ENCODE peak calls at places on chromosomes 13 and 19, in ten cellular contexts. One of them, this sample, is unnamed.
A peak's percentile ranks its signal among the peaks of the same experiment; 100 is the strongest.

GRCh38 chr13:65932587-65933239 is 1297.4 kb downstream of the PCDH9 start:
- DNase-seq in nephron progenitor cell: peak; percentile 21
- DNase-seq in stimulated activated CD4-positive, alpha-beta T cell treated with anti-CD3 and anti-CD28 coated beads, Interleukin-4, amount 100 ng/mL, for 4 hours: no peak
- DNase-seq in cortex of kidney: no peak
- DNase-seq in activated T-helper 9 cell treated with anti-CD3 and anti-CD28 coated beads, Interleukin-2, amount 50 U/mL, for 16 hours: no peak
- DNase-seq in LHCN-M2: peak; percentile 63
- DNase-seq in GOT3: no peak
- DNase-seq in cardiac muscle cell: no peak
- DNase-seq in CD4-positive, alpha-beta T cell: no peak
- DNase-seq in substantia nigra: no peak
- DNase-seq in this sample: no peak

GRCh38 chr13:100323937-100324336 is 235.0 kb downstream of the PCCA start:
- DNase-seq in GOT3: no peak
- DNase-seq in cortex of kidney: no peak
- DNase-seq in stimulated activated CD4-positive, alpha-beta T cell treated with anti-CD3 and anti-CD28 coated beads, Interleukin-4, amount 100 ng/mL, for 4 hours: no peak
- DNase-seq in CD4-positive, alpha-beta T cell: no peak
- DNase-seq in nephron progenitor cell: no peak
- DNase-seq in substantia nigra: no peak
- DNase-seq in LHCN-M2: no peak
- DNase-seq in activated T-helper 9 cell treated with anti-CD3 and anti-CD28 coated beads, Interleukin-2, amount 50 U/mL, for 16 hours: no peak
- DNase-seq in cardiac muscle cell: no peak
- DNase-seq in this sample: no peak

GRCh38 chr13:29476046-29476445 is 119.4 kb downstream of the SLC7A1 start:
- DNase-seq in LHCN-M2: no peak
- DNase-seq in nephron progenitor cell: no peak
- DNase-seq in GOT3: no peak
- DNase-seq in stimulated activated CD4-positive, alpha-beta T cell treated with anti-CD3 and anti-CD28 coated beads, Interleukin-4, amount 100 ng/mL, for 4 hours: no peak
- DNase-seq in substantia nigra: no peak
- DNase-seq in cardiac muscle cell: no peak
- DNase-seq in cortex of kidney: no peak
- DNase-seq in CD4-positive, alpha-beta T cell: no peak
- DNase-seq in activated T-helper 9 cell treated with anti-CD3 and anti-CD28 coated beads, Interleukin-2, amount 50 U/mL, for 16 hours: no peak
- DNase-seq in this sample: no peak

GRCh38 chr19:35347171-35347929 is at the start of gene FFAR1:
- DNase-seq in CD4-positive, alpha-beta T cell: peak; percentile 14
- DNase-seq in nephron progenitor cell: no peak
- DNase-seq in LHCN-M2: no peak
- DNase-seq in activated T-helper 9 cell treated with anti-CD3 and anti-CD28 coated beads, Interleukin-2, amount 50 U/mL, for 16 hours: peak; percentile 19
- DNase-seq in stimulated activated CD4-positive, alpha-beta T cell treated with anti-CD3 and anti-CD28 coated beads, Interleukin-4, amount 100 ng/mL, for 4 hours: peak; percentile 25
- DNase-seq in cardiac muscle cell: no peak
- DNase-seq in GOT3: no peak
- DNase-seq in cortex of kidney: no peak
- DNase-seq in substantia nigra: no peak
- DNase-seq in this sample: no peak

GRCh38 chr19:49890349-49891311 is 6.1 kb downstream of the IL4I1 start:
- DNase-seq in nephron progenitor cell: peak; percentile 85
- DNase-seq in stimulated activated CD4-positive, alpha-beta T cell treated with anti-CD3 and anti-CD28 coated beads, Interleukin-4, amount 100 ng/mL, for 4 hours: peak; percentile 76
- DNase-seq in LHCN-M2: no peak
- DNase-seq in activated T-helper 9 cell treated with anti-CD3 and anti-CD28 coated beads, Interleukin-2, amount 50 U/mL, for 16 hours: peak; percentile 66
- DNase-seq in cardiac muscle cell: peak; percentile 64
- DNase-seq in CD4-positive, alpha-beta T cell: peak; percentile 71
- DNase-seq in cortex of kidney: no peak
- DNase-seq in substantia nigra: no peak
- DNase-seq in GOT3: no peak
- DNase-seq in this sample: no peak

GRCh38 chr13:74975122-74975521 is 506.8 kb downstream of the TBC1D4 start:
- DNase-seq in activated T-helper 9 cell treated with anti-CD3 and anti-CD28 coated beads, Interleukin-2, amount 50 U/mL, for 16 hours: no peak
- DNase-seq in CD4-positive, alpha-beta T cell: no peak
- DNase-seq in LHCN-M2: no peak
- DNase-seq in cortex of kidney: no peak
- DNase-seq in GOT3: no peak
- DNase-seq in substantia nigra: no peak
- DNase-seq in nephron progenitor cell: no peak
- DNase-seq in stimulated activated CD4-positive, alpha-beta T cell treated with anti-CD3 and anti-CD28 coated beads, Interleukin-4, amount 100 ng/mL, for 4 hours: no peak
- DNase-seq in cardiac muscle cell: no peak
- DNase-seq in this sample: no peak

GRCh38 chr19:6690160-6690885 is 20.4 kb upstream of the TNFSF14 start:
- DNase-seq in substantia nigra: no peak
- DNase-seq in stimulated activated CD4-positive, alpha-beta T cell treated with anti-CD3 and anti-CD28 coated beads, Interleukin-4, amount 100 ng/mL, for 4 hours: no peak
- DNase-seq in cortex of kidney: no peak
- DNase-seq in cardiac muscle cell: no peak
- DNase-seq in LHCN-M2: no peak
- DNase-seq in CD4-positive, alpha-beta T cell: no peak
- DNase-seq in nephron progenitor cell: no peak
- DNase-seq in GOT3: no peak
- DNase-seq in activated T-helper 9 cell treated with anti-CD3 and anti-CD28 coated beads, Interleukin-2, amount 50 U/mL, for 16 hours: no peak
- DNase-seq in this sample: no peak

GRCh38 chr13:101941095-101941777 is 460.6 kb downstream of the FGF14 start:
- DNase-seq in nephron progenitor cell: no peak
- DNase-seq in activated T-helper 9 cell treated with anti-CD3 and anti-CD28 coated beads, Interleukin-2, amount 50 U/mL, for 16 hours: no peak
- DNase-seq in substantia nigra: no peak
- DNase-seq in cortex of kidney: no peak
- DNase-seq in cardiac muscle cell: peak; percentile 2
- DNase-seq in CD4-positive, alpha-beta T cell: no peak
- DNase-seq in LHCN-M2: peak; percentile 10
- DNase-seq in GOT3: no peak
- DNase-seq in stimulated activated CD4-positive, alpha-beta T cell treated with anti-CD3 and anti-CD28 coated beads, Interleukin-4, amount 100 ng/mL, for 4 hours: no peak
- DNase-seq in this sample: no peak

GRCh38 chr13:40786568-40786996 is 2.8 kb upstream of the SLC25A15 start:
- DNase-seq in GOT3: no peak
- DNase-seq in CD4-positive, alpha-beta T cell: no peak
- DNase-seq in stimulated activated CD4-positive, alpha-beta T cell treated with anti-CD3 and anti-CD28 coated beads, Interleukin-4, amount 100 ng/mL, for 4 hours: no peak
- DNase-seq in nephron progenitor cell: no peak
- DNase-seq in substantia nigra: no peak
- DNase-seq in activated T-helper 9 cell treated with anti-CD3 and anti-CD28 coated beads, Interleukin-2, amount 50 U/mL, for 16 hours: no peak
- DNase-seq in cortex of kidney: no peak
- DNase-seq in LHCN-M2: peak; percentile 45
- DNase-seq in cardiac muscle cell: no peak
- DNase-seq in this sample: no peak

GRCh38 chr19:3142292-3142670 is 6.4 kb downstream of the GNA15 start:
- DNase-seq in GOT3: peak; percentile 92
- DNase-seq in stimulated activated CD4-positive, alpha-beta T cell treated with anti-CD3 and anti-CD28 coated beads, Interleukin-4, amount 100 ng/mL, for 4 hours: peak; percentile 46
- DNase-seq in nephron progenitor cell: no peak
- DNase-seq in activated T-helper 9 cell treated with anti-CD3 and anti-CD28 coated beads, Interleukin-2, amount 50 U/mL, for 16 hours: peak; percentile 40
- DNase-seq in CD4-positive, alpha-beta T cell: no peak
- DNase-seq in LHCN-M2: peak; percentile 98
- DNase-seq in substantia nigra: no peak
- DNase-seq in cardiac muscle cell: no peak
- DNase-seq in cortex of kidney: no peak
- DNase-seq in this sample: no peak

GRCh38 chr13:64482373-64482772 is 2747.8 kb downstream of the PCDH9 start:
- DNase-seq in nephron progenitor cell: no peak
- DNase-seq in LHCN-M2: no peak
- DNase-seq in stimulated activated CD4-positive, alpha-beta T cell treated with anti-CD3 and anti-CD28 coated beads, Interleukin-4, amount 100 ng/mL, for 4 hours: no peak
- DNase-seq in activated T-helper 9 cell treated with anti-CD3 and anti-CD28 coated beads, Interleukin-2, amount 50 U/mL, for 16 hours: no peak
- DNase-seq in cortex of kidney: no peak
- DNase-seq in GOT3: no peak
- DNase-seq in substantia nigra: no peak
- DNase-seq in cardiac muscle cell: no peak
- DNase-seq in CD4-positive, alpha-beta T cell: no peak
- DNase-seq in this sample: no peak

This sample was measured in cerebellar nuclear complex.